ENCODE peak calls at places on chromosomes 5 and 9, in four cellular contexts. G is fibroblast of lung; J is cardiac muscle cell; C is CD4-positive, CD25-positive, alpha-beta regulatory T cell. X is an unnamed sample.

GRCh38 chr5:135559342-135559741 is 19.4 kb downstream of the CXCL14 start:
- DNase-seq in G (no peak), J (no peak), C (no peak), X (no peak)

GRCh38 chr5:32261198-32261597 is 51.5 kb downstream of the MTMR12 start:
- DNase-seq in G (no peak), J (no peak), C (no peak), X (no peak)

GRCh38 chr5:76166886-76167576 is 83.8 kb downstream of the SV2C start:
- DNase-seq in G (no peak), J (no peak), C (no peak), X (no peak)

GRCh38 chr9:20754556-20754955 is 70.5 kb downstream of the FOCAD start:
- DNase-seq in G (no peak), J (no peak), C (no peak), X (no peak)

GRCh38 chr5:164303646-164304225 is 798.3 kb downstream of the MAT2B start:
- DNase-seq in G (peak; percentile 59), J (no peak), C (no peak), X (no peak)

GRCh38 chr5:127228540-127229184 is 61.9 kb upstream of the MEGF10 start:
- DNase-seq in G (no peak), J (peak; percentile 10), C (no peak), X (no peak)

GRCh38 chr9:111467778-111468367 is 16.3 kb downstream of the ECPAS start:
- DNase-seq in G (no peak), J (no peak), C (no peak), X (no peak)

GRCh38 chr5:74185599-74185998 is 454.9 kb downstream of the ENC1 start:
- DNase-seq in G (no peak), J (no peak), C (no peak), X (no peak)

GRCh38 chr5:132098151-132098594 is 24.6 kb downstream of the CSF2 start:
- DNase-seq in G (no peak), J (no peak), C (no peak), X (no peak)

GRCh38 chr5:78157001-78157400 is 137.5 kb downstream of the AP3B1 start:
- DNase-seq in G (peak; percentile 14), J (no peak), C (no peak), X (no peak)

GRCh38 chr9:126411948-126412284 is 85.3 kb downstream of the MVB12B start:
- DNase-seq in G (no peak), J (no peak), C (no peak), X (no peak)

GRCh38 chr9:134336174-134336705 is 10.0 kb downstream of the RXRA start:
- DNase-seq in G (no peak), J (no peak), C (no peak), X (no peak)

GRCh38 chr9:129231759-129232158 is 53.7 kb upstream of the IER5L start:
- DNase-seq in G (no peak), J (no peak), C (no peak), X (no peak)

GRCh38 chr5:78920604-78921003 is 64.5 kb downstream of the ARSB start:
- DNase-seq in G (peak; percentile 74), J (peak; percentile 63), C (no peak), X (no peak)

GRCh38 chr5:95406426-95407093 is 15.4 kb downstream of the FAM81B start:
- DNase-seq in G (no peak), J (no peak), C (no peak), X (no peak)

GRCh38 chr9:90774682-90775081 is 26.9 kb upstream of the SYK start:
- DNase-seq in G (no peak), J (no peak), C (no peak), X (no peak)

GRCh38 chr9:133604214-133604613 is 5.0 kb downstream of the FAM163B start:
- DNase-seq in G (no peak), J (peak; percentile 60), C (no peak), X (no peak)

GRCh38 chr5:3659907-3660306 is 64.3 kb downstream of the IRX1 start:
- DNase-seq in G (no peak), J (no peak), C (no peak), X (no peak)

GRCh38 chr5:168833383-168833782 is 254.2 kb upstream of the PANK3 start:
- DNase-seq in G (no peak), J (no peak), C (no peak), X (no peak)

GRCh38 chr9:113026200-113026599 is 14.2 kb upstream of the ZNF883 start:
- DNase-seq in G (peak; percentile 5), J (no peak), C (no peak), X (no peak)

GRCh38 chr5:71475788-71476384 is 20.4 kb downstream of the BDP1 start:
- DNase-seq in G (peak; percentile 24), J (peak; percentile 30), C (no peak), X (no peak)

GRCh38 chr5:112005533-112005926 is 248.5 kb upstream of the NREP start:
- DNase-seq in G (peak; percentile 57), J (no peak), C (no peak), X (no peak)

GRCh38 chr9:36995927-36996471 is 38.1 kb downstream of the PAX5 start:
- DNase-seq in G (peak; percentile 44), J (peak; percentile 84), C (peak; percentile 14), X (peak; percentile 76)

GRCh38 chr5:154467655-154468354 is 10.2 kb downstream of the HAND1 start:
- DNase-seq in G (peak; percentile 67), J (peak; percentile 88), C (peak; percentile 48), X (peak; percentile 60)

GRCh38 chr5:158938181-158938580 is 161.5 kb downstream of the EBF1 start:
- DNase-seq in G (no peak), J (no peak), C (no peak), X (no peak)

GRCh38 chr5:55081541-55081940 is 20.9 kb upstream of the GZMA start:
- DNase-seq in G (no peak), J (no peak), C (no peak), X (no peak)

GRCh38 chr5:118857700-118858099 is 130.6 kb downstream of the DTWD2 start:
- DNase-seq in G (peak; percentile 2), J (peak; percentile 14), C (no peak), X (no peak)

GRCh38 chr5:174119386-174119785 is 73.9 kb downstream of the NSG2 start:
- DNase-seq in G (no peak), J (no peak), C (no peak), X (no peak)

GRCh38 chr9:34496149-34496712 is 26.6 kb downstream of the ENHO start:
- DNase-seq in G (no peak), J (no peak), C (no peak), X (no peak)

GRCh38 chr9:88544245-88544644 is 9.3 kb downstream of the NXNL2 start:
- DNase-seq in G (no peak), J (no peak), C (no peak), X (no peak)

GRCh38 chr5:107124376-107124775 is 546.4 kb downstream of the EFNA5 start:
- DNase-seq in G (no peak), J (no peak), C (no peak), X (no peak)

GRCh38 chr5:132653716-132654115 is 4.3 kb upstream of the IL13 start:
- DNase-seq in G (no peak), J (no peak), C (no peak), X (no peak)

GRCh38 chr9:111375817-111376564 is 46.0 kb upstream of the OR2K2 start:
- DNase-seq in G (peak; percentile 9), J (no peak), C (no peak), X (no peak)

GRCh38 chr5:127958421-127959011 is 125.0 kb upstream of the SLC12A2 start:
- DNase-seq in G (no peak), J (no peak), C (no peak), X (no peak)

DNA sequence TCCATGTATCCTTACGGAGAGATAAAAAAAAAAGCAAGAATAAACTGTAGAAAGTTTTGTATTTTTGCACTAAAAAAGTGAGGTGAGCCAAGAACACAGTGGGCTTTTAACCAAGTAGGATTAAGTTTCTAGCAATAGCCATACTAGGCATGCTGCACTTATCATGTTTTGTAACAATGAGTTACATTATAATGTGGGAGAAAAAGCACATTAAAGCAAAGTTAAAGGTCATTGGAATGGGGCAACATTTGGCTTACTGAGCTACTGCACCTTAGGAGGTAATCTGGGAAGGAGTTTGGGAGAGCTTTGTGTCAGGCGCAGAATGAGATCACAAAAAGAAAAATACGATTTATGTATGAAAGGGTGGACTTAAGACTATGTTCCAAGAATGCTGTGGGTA is 124.9 kb downstream of the GAS1 start:
- DNase-seq in G (peak; percentile 52), J (no peak), C (no peak), X (no peak)
- H3K4me3 ChIP-seq in G (no peak overlapping the region), J (no peak overlapping the region), C (no peak overlapping the region), X (no peak overlapping the region)

GRCh38 chr5:177261510-177261909 is 42.0 kb downstream of the RAB24 start:
- DNase-seq in G (no peak), J (no peak), C (no peak), X (no peak)
- H3K36me3 ChIP-seq in G (peaks cover 14% of the 10 kb centered on the region), J (peaks cover 42% of the 10 kb centered on the region), C (peaks cover 78% of the 10 kb centered on the region), X (peaks cover 52% of the 10 kb centered on the region)

GRCh38 chr9:714675-715074 is 126.8 kb upstream of the DMRT1 start:
- DNase-seq in G (no peak), J (no peak), C (no peak), X (no peak)

GRCh38 chr9:712643-713042 is 128.9 kb upstream of the DMRT1 start:
- DNase-seq in G (no peak), J (no peak), C (no peak), X (no peak)

GRCh38 chr9:713046-713445 is 128.5 kb upstream of the DMRT1 start:
- DNase-seq in G (no peak), J (no peak), C (no peak), X (no peak)

GRCh38 chr9:710951-711745 is 130.3 kb upstream of the DMRT1 start:
- DNase-seq in G (no peak), J (no peak), C (no peak), X (no peak)

GRCh38 chr9:711761-712523 is 129.6 kb upstream of the DMRT1 start:
- DNase-seq in G (no peak), J (no peak), C (no peak), X (no peak)
- H3K4me3 ChIP-seq in G (no peak overlapping the region), J (no peak overlapping the region), C (no peak overlapping the region), X (no peak overlapping the region)

GRCh38 chr9:14136646-14137370 is 177.1 kb downstream of the NFIB start:
- DNase-seq in G (no peak), J (no peak), C (no peak), X (peak; percentile 36)

GRCh38 chr9:14131353-14132088 is 182.4 kb downstream of the NFIB start:
- DNase-seq in G (no peak), J (no peak), C (no peak), X (no peak)

GRCh38 chr9:14132798-14133197 is 181.1 kb downstream of the NFIB start:
- DNase-seq in G (peak; percentile 15), J (no peak), C (no peak), X (no peak)

GRCh38 chr9:14136047-14136446 is 177.9 kb downstream of the NFIB start:
- DNase-seq in G (no peak), J (no peak), C (no peak), X (no peak)

GRCh38 chr9:14133394-14133793 is 180.5 kb downstream of the NFIB start:
- DNase-seq in G (peak; percentile 17), J (no peak), C (no peak), X (no peak)
- H3K36me3 ChIP-seq in G (no peaks in the 10 kb centered on the region), J (no peaks in the 10 kb centered on the region), C (no peaks in the 10 kb centered on the region), X (no peaks in the 10 kb centered on the region)

GRCh38 chr5:176366575-176366894 is 1.2 kb downstream of the ARL10 start:
- DNase-seq in G (no peak), J (no peak), C (no peak), X (no peak)
- H3K4me3 ChIP-seq in G (peak overlapping the region; percentile 65), J (no peak overlapping the region), C (no peak overlapping the region), X (no peak overlapping the region)